ENCODE peak calls at places on chromosomes 4 and X, in ten cellular contexts. Z is NCI-H1436; V is tibial nerve; Y is ovary; U is NCI-H1417; I is HS-27A; F is activated CD4-positive, CD25-positive, alpha-beta regulatory T cell; K is midbrain; N is cardiac fibroblast; Q is iris pigment epithelial cell. T is an unnamed sample.

GRCh38 chrX:20067709-20068315 is 48.9 kb downstream of the MAP7D2 start:
- DNase-seq in Q (peak), Z (no peak), Y (peak), K (no peak), N (peak), F (no peak), U (peak), I (peak), V (peak), T (peak)

GRCh38 chr4:4260185-4260751 is 12.2 kb upstream of the TMEM128 start:
- DNase-seq in V (no peak), K (no peak), F (no peak), Y (no peak), Q (peak), Z (peak), N (peak), I (peak), U (peak), T (peak)

GRCh38 chr4:85228264-85228663 is 246.7 kb upstream of the ARHGAP24 start:
- DNase-seq in U (no peak), Q (peak), F (no peak), Z (no peak), Y (no peak), V (no peak), I (no peak), K (no peak), N (no peak), T (no peak)

GRCh38 chr4:146520894-146521542 is 722 bp downstream of the SLC10A7 start:
- DNase-seq in I (no peak), N (peak), Y (no peak), F (no peak), Q (peak), V (no peak), U (peak), Z (no peak), K (no peak), T (peak)

GRCh38 chr4:3723232-3723642 is 42.9 kb upstream of the ADRA2C start:
- DNase-seq in F (no peak), Z (no peak), Q (no peak), Y (no peak), I (no peak), N (no peak), V (no peak), U (no peak), K (no peak), T (no peak)

GRCh38 chr4:48564151-48564550 is 74.1 kb downstream of the ZAR1 start:
- DNase-seq in I (no peak), F (no peak), V (no peak), N (no peak), U (no peak), K (no peak), Q (no peak), Y (no peak), Z (no peak), T (no peak)

GRCh38 chr4:140609548-140610425 is 41.0 kb upstream of the UCP1 start:
- DNase-seq in N (peak), Y (no peak), Z (peak), F (no peak), K (peak), U (peak), I (peak), Q (peak), V (no peak), T (peak)

GRCh38 chr4:153750197-153750817 is 9.5 kb downstream of the RNF175 start:
- DNase-seq in Y (no peak), K (peak), I (peak), Q (peak), F (peak), N (peak), Z (peak), V (no peak), U (peak), T (peak)

GRCh38 chrX:139889760-139890159 is 43.1 kb downstream of the ATP11C start:
- DNase-seq in N (peak), U (no peak), Z (peak), F (no peak), V (no peak), K (no peak), I (no peak), Q (peak), Y (no peak), T (peak)

GRCh38 chrX:19350831-19351447 is 7.2 kb downstream of the PDHA1 start:
- DNase-seq in I (no peak), N (no peak), Y (no peak), Q (no peak), K (no peak), U (no peak), Z (no peak), F (no peak), V (no peak), T (no peak)

GRCh38 chr4:71553605-71554004 is 214.8 kb downstream of the SLC4A4 start:
- DNase-seq in I (no peak), K (peak), Z (no peak), N (peak), Q (peak), U (peak), V (no peak), F (no peak), Y (no peak), T (peak)

GRCh38 chr4:142265536-142265935 is 580.6 kb downstream of the INPP4B start:
- DNase-seq in F (no peak), K (no peak), Y (no peak), I (peak), Q (peak), N (peak), V (no peak), U (no peak), Z (no peak), T (peak)

GRCh38 chr4:104966349-104967033 is 180.2 kb upstream of the TET2 start:
- DNase-seq in F (no peak), Y (no peak), K (peak), V (no peak), N (peak), I (no peak), Z (no peak), Q (peak), U (no peak), T (no peak)